ENCODE peak calls at places on chromosomes 13 and 19, in eight cellular contexts. One of them, this sample, is unnamed.

GRCh38 chr13:77915676-77916075 is 3.0 kb downstream of the EDNRB start:
- DNase-seq in GM23248: no peak
- DNase-seq in ovary: no peak
- DNase-seq in OCI-LY7: no peak
- DNase-seq in heart left ventricle: no peak
- DNase-seq in uterus: no peak
- DNase-seq in Peyer's patch: no peak
- DNase-seq in transverse colon: no peak
- DNase-seq in this sample: no peak

GRCh38 chr13:111342716-111343115 is 22.3 kb downstream of the TEX29 start:
- DNase-seq in transverse colon: no peak
- DNase-seq in ovary: no peak
- DNase-seq in OCI-LY7: no peak
- DNase-seq in heart left ventricle: no peak
- DNase-seq in GM23248: no peak
- DNase-seq in uterus: no peak
- DNase-seq in Peyer's patch: no peak
- DNase-seq in this sample: no peak

GRCh38 chr19:35513231-35513974 is at the start of gene DMKN:
- DNase-seq in Peyer's patch: no peak
- DNase-seq in OCI-LY7: no peak
- DNase-seq in GM23248: peak
- DNase-seq in heart left ventricle: no peak
- DNase-seq in transverse colon: no peak
- DNase-seq in uterus: no peak
- DNase-seq in ovary: no peak
- DNase-seq in this sample: no peak

GRCh38 chr13:42373048-42373812 is 101.3 kb downstream of the AKAP11 start:
- DNase-seq in GM23248: no peak
- DNase-seq in OCI-LY7: no peak
- DNase-seq in transverse colon: no peak
- DNase-seq in uterus: no peak
- DNase-seq in Peyer's patch: no peak
- DNase-seq in ovary: no peak
- DNase-seq in heart left ventricle: no peak
- DNase-seq in this sample: no peak

GRCh38 chr19:13164370-13165090 is 14.3 kb downstream of the IER2 start:
- DNase-seq in heart left ventricle: peak
- DNase-seq in GM23248: peak
- DNase-seq in Peyer's patch: peak
- DNase-seq in ovary: peak
- DNase-seq in transverse colon: peak
- DNase-seq in uterus: peak
- DNase-seq in OCI-LY7: peak
- DNase-seq in this sample: peak

GRCh38 chr19:18090545-18091216 is 3.9 kb upstream of the IL12RB1 start:
- DNase-seq in uterus: no peak
- DNase-seq in heart left ventricle: no peak
- DNase-seq in GM23248: peak
- DNase-seq in ovary: no peak
- DNase-seq in transverse colon: no peak
- DNase-seq in OCI-LY7: no peak
- DNase-seq in Peyer's patch: no peak
- DNase-seq in this sample: no peak

GRCh38 chr19:28021316-28022185 is 1191.4 kb downstream of the UQCRFS1 start:
- DNase-seq in transverse colon: no peak
- DNase-seq in heart left ventricle: no peak
- DNase-seq in uterus: no peak
- DNase-seq in Peyer's patch: no peak
- DNase-seq in ovary: no peak
- DNase-seq in GM23248: no peak
- DNase-seq in OCI-LY7: no peak
- DNase-seq in this sample: no peak

GRCh38 chr19:32189956-32190706 is 155.3 kb upstream of the ZNF507 start:
- DNase-seq in transverse colon: no peak
- DNase-seq in OCI-LY7: no peak
- DNase-seq in uterus: no peak
- DNase-seq in heart left ventricle: no peak
- DNase-seq in GM23248: no peak
- DNase-seq in ovary: no peak
- DNase-seq in Peyer's patch: no peak
- DNase-seq in this sample: no peak

GRCh38 chr19:17406039-17406886 is 833 bp upstream of the BST2 start:
- DNase-seq in uterus: no peak
- DNase-seq in Peyer's patch: no peak
- DNase-seq in ovary: no peak
- DNase-seq in transverse colon: peak
- DNase-seq in GM23248: no peak
- DNase-seq in heart left ventricle: no peak
- DNase-seq in OCI-LY7: no peak
- DNase-seq in this sample: no peak

GRCh38 chr13:41122838-41123237 is 9.8 kb downstream of the KBTBD6 start:
- DNase-seq in GM23248: no peak
- DNase-seq in Peyer's patch: no peak
- DNase-seq in OCI-LY7: no peak
- DNase-seq in heart left ventricle: no peak
- DNase-seq in transverse colon: no peak
- DNase-seq in uterus: no peak
- DNase-seq in ovary: no peak
- DNase-seq in this sample: no peak

GRCh38 chr13:33751151-33751550 is 66.8 kb upstream of the RFC3 start:
- DNase-seq in Peyer's patch: no peak
- DNase-seq in transverse colon: no peak
- DNase-seq in ovary: no peak
- DNase-seq in heart left ventricle: no peak
- DNase-seq in OCI-LY7: no peak
- DNase-seq in GM23248: peak
- DNase-seq in uterus: no peak
- DNase-seq in this sample: no peak

GRCh38 chr13:84263354-84264069 is 381.2 kb upstream of the SLITRK1 start:
- DNase-seq in transverse colon: no peak
- DNase-seq in heart left ventricle: no peak
- DNase-seq in ovary: no peak
- DNase-seq in GM23248: no peak
- DNase-seq in uterus: no peak
- DNase-seq in OCI-LY7: no peak
- DNase-seq in Peyer's patch: no peak
- DNase-seq in this sample: no peak

GRCh38 chr13:107518292-107518691 is 697.0 kb downstream of the LIG4 start:
- DNase-seq in GM23248: peak
- DNase-seq in transverse colon: no peak
- DNase-seq in Peyer's patch: no peak
- DNase-seq in heart left ventricle: no peak
- DNase-seq in OCI-LY7: no peak
- DNase-seq in uterus: no peak
- DNase-seq in ovary: no peak
- DNase-seq in this sample: no peak

GRCh38 chr19:10091892-10092641 is 6.0 kb downstream of the SHFL start:
- DNase-seq in OCI-LY7: peak
- DNase-seq in transverse colon: no peak
- DNase-seq in Peyer's patch: no peak
- DNase-seq in GM23248: no peak
- DNase-seq in ovary: peak
- DNase-seq in uterus: no peak
- DNase-seq in heart left ventricle: no peak
- DNase-seq in this sample: no peak

GRCh38 chr19:54461201-54462071 is 2.1 kb downstream of the LENG9 start:
- DNase-seq in GM23248: no peak
- DNase-seq in uterus: no peak
- DNase-seq in heart left ventricle: no peak
- DNase-seq in ovary: peak
- DNase-seq in transverse colon: no peak
- DNase-seq in Peyer's patch: no peak
- DNase-seq in OCI-LY7: no peak
- DNase-seq in this sample: peak

GRCh38 chr19:36213793-36214387 is 575 bp downstream of the ZNF565 start:
- DNase-seq in Peyer's patch: no peak
- DNase-seq in transverse colon: no peak
- DNase-seq in GM23248: peak
- DNase-seq in heart left ventricle: no peak
- DNase-seq in OCI-LY7: no peak
- DNase-seq in ovary: no peak
- DNase-seq in uterus: no peak
- DNase-seq in this sample: no peak

GRCh38 chr13:51134763-51135365 is 23.8 kb upstream of the C13orf42 start:
- DNase-seq in Peyer's patch: no peak
- DNase-seq in transverse colon: no peak
- DNase-seq in GM23248: no peak
- DNase-seq in heart left ventricle: no peak
- DNase-seq in OCI-LY7: no peak
- DNase-seq in uterus: no peak
- DNase-seq in ovary: no peak
- DNase-seq in this sample: no peak

GRCh38 chr19:51809787-51810186 is 14.8 kb downstream of the FPR3 start:
- DNase-seq in ovary: no peak
- DNase-seq in heart left ventricle: peak
- DNase-seq in GM23248: peak
- DNase-seq in Peyer's patch: no peak
- DNase-seq in transverse colon: no peak
- DNase-seq in uterus: no peak
- DNase-seq in OCI-LY7: no peak
- DNase-seq in this sample: no peak

GRCh38 chr13:43878897-43879322 is 630 bp downstream of the CCDC122 start:
- DNase-seq in heart left ventricle: peak
- DNase-seq in ovary: peak
- DNase-seq in uterus: peak
- DNase-seq in Peyer's patch: no peak
- DNase-seq in GM23248: peak
- DNase-seq in OCI-LY7: peak
- DNase-seq in transverse colon: peak
- DNase-seq in this sample: peak

GRCh38 chr13:43229506-43229905 is 206.1 kb downstream of the DNAJC15 start:
- DNase-seq in uterus: no peak
- DNase-seq in Peyer's patch: no peak
- DNase-seq in transverse colon: no peak
- DNase-seq in ovary: no peak
- DNase-seq in OCI-LY7: no peak
- DNase-seq in heart left ventricle: no peak
- DNase-seq in GM23248: peak
- DNase-seq in this sample: no peak

GRCh38 chr19:55116232-55117062 is 990 bp downstream of the PPP1R12C start:
- DNase-seq in Peyer's patch: peak
- DNase-seq in ovary: peak
- DNase-seq in heart left ventricle: peak
- DNase-seq in transverse colon: peak
- DNase-seq in GM23248: peak
- DNase-seq in OCI-LY7: peak
- DNase-seq in uterus: peak
- DNase-seq in this sample: peak

GRCh38 chr19:12786149-12786870 is 5.0 kb upstream of the JUNB start:
- DNase-seq in uterus: no peak
- DNase-seq in OCI-LY7: no peak
- DNase-seq in transverse colon: peak
- DNase-seq in GM23248: no peak
- DNase-seq in Peyer's patch: peak
- DNase-seq in ovary: peak
- DNase-seq in heart left ventricle: peak
- DNase-seq in this sample: peak

DNA sequence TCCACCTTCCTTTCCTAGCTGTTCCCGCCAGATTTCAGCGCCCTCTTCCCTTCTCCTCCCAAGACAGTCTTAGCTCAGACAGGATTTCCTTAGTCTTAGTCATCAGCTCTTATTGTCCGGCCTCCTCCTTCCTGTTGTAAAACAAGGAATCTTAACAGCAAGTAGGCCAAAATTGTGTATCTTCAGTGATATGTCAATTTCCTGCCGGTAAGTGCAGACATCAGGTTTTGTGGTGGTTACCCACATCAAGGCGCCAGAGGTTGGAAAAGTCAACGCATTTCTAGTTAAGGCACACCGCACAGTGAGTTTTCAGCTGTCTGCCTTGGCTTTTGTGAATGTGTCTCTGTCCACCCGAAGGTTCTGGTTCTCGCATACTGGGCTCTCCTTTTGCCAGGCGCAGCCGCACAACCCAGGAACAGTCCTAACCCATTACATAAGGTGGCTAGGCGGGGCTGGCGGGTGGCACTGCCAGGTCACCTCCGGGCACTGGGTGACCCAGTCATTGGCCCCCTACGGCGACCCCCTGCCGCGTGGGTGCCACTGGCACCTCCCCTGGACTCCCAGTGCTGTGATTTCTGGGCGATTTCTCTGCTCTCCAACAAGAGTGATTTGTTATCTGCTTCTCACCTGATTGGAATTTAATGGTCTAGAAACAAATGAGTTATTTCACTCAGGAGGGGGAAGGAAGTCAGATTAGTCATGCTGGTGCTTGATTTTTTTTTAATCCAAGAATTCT is 12.9 kb downstream of the COL4A2 start:
- DNase-seq in GM23248: peak
- DNase-seq in OCI-LY7: no peak
- DNase-seq in transverse colon: no peak
- DNase-seq in uterus: no peak
- DNase-seq in heart left ventricle: no peak
- DNase-seq in Peyer's patch: no peak
- DNase-seq in ovary: no peak
- DNase-seq in this sample: no peak
- H3K27ac ChIP-seq in GM23248: peak
- H3K27ac ChIP-seq in OCI-LY7: no peak
- H3K27ac ChIP-seq in transverse colon: peak
- H3K27ac ChIP-seq in uterus: peak
- H3K27ac ChIP-seq in heart left ventricle: peak
- H3K27ac ChIP-seq in Peyer's patch: no peak
- H3K27ac ChIP-seq in ovary: no peak
- H3K27ac ChIP-seq in this sample: peak

DNA sequence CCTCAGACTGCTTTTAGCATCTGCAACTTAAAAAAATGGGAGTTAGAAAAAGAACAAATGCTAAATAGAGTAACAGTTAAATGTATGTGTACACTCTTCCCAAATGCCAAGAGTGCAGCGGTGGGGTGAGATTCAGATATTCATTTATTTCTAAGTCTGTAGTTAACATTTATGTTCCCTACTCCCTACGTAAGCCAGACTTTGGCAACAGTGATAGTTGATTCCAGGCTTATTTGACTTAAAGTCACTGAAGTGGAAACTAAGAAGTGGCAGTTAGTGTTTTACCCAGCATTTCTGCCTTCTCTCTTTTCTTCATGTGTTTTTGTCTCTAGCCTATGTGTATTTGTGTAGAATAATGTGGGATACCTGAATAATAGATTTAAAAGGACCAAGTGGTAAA is 4.5 kb downstream of the MIR17HG start:
- DNase-seq in ovary: no peak
- DNase-seq in uterus: no peak
- DNase-seq in Peyer's patch: no peak
- DNase-seq in OCI-LY7: peak
- DNase-seq in GM23248: no peak
- DNase-seq in transverse colon: no peak
- DNase-seq in heart left ventricle: no peak
- DNase-seq in this sample: no peak
- H3K4me3 ChIP-seq in ovary: no peak
- H3K4me3 ChIP-seq in uterus: no peak
- H3K4me3 ChIP-seq in Peyer's patch: no peak
- H3K4me3 ChIP-seq in OCI-LY7: peak
- H3K4me3 ChIP-seq in GM23248: no peak
- H3K4me3 ChIP-seq in transverse colon: no peak
- H3K4me3 ChIP-seq in heart left ventricle: no peak
- H3K4me3 ChIP-seq in this sample: no peak

GRCh38 chr13:113454936-113455335 is 1.6 kb upstream of the ADPRHL1 start:
- DNase-seq in GM23248: no peak
- DNase-seq in ovary: no peak
- DNase-seq in transverse colon: no peak
- DNase-seq in heart left ventricle: no peak
- DNase-seq in OCI-LY7: no peak
- DNase-seq in uterus: no peak
- DNase-seq in Peyer's patch: no peak
- DNase-seq in this sample: no peak
- H3K27ac ChIP-seq in GM23248: peak
- H3K27ac ChIP-seq in ovary: no peak
- H3K27ac ChIP-seq in transverse colon: peak
- H3K27ac ChIP-seq in heart left ventricle: peak
- H3K27ac ChIP-seq in OCI-LY7: no peak
- H3K27ac ChIP-seq in uterus: no peak
- H3K27ac ChIP-seq in Peyer's patch: no peak
- H3K27ac ChIP-seq in this sample: no peak

GRCh38 chr19:4455742-4456565 is 1.6 kb downstream of the UBXN6 start:
- DNase-seq in transverse colon: peak
- DNase-seq in uterus: peak
- DNase-seq in Peyer's patch: no peak
- DNase-seq in ovary: peak
- DNase-seq in OCI-LY7: no peak
- DNase-seq in GM23248: peak
- DNase-seq in heart left ventricle: peak
- DNase-seq in this sample: no peak
- H3K4me3 ChIP-seq in transverse colon: peak
- H3K4me3 ChIP-seq in uterus: peak
- H3K4me3 ChIP-seq in Peyer's patch: peak
- H3K4me3 ChIP-seq in ovary: peak
- H3K4me3 ChIP-seq in OCI-LY7: peak
- H3K4me3 ChIP-seq in GM23248: peak
- H3K4me3 ChIP-seq in heart left ventricle: no peak
- H3K4me3 ChIP-seq in this sample: peak

This sample was measured in colonic mucosa.